ENCODE peak calls at places on chromosome 20, in eight cellular contexts. L, V, H, Q, B, A, T and E are unnamed samples.
A peak's percentile ranks its signal among the peaks of the same experiment; 100 is the strongest.

GRCh38 chr20:50283922-50284810 is 93.5 kb downstream of the CEBPB start:
- DNase-seq in L (no peak), V (peak; percentile 24), H (no peak), Q (peak; percentile 87), B (no peak), A (no peak), T (no peak), E (no peak)

GRCh38 chr20:14288341-14289330 is 48.8 kb downstream of the FLRT3 start:
- DNase-seq in L (no peak), V (no peak), H (no peak), Q (no peak), B (no peak), A (no peak), T (no peak), E (no peak)

GRCh38 chr20:33862709-33863403 is 51.7 kb downstream of the CHMP4B start:
- DNase-seq in L (peak; percentile 57), V (peak; percentile 18), H (peak; percentile 69), Q (no peak), B (no peak), A (peak; percentile 71), T (peak; percentile 47), E (peak; percentile 32)

GRCh38 chr20:2349801-2350200 is 30.9 kb upstream of the TGM6 start:
- DNase-seq in L (no peak), V (no peak), H (no peak), Q (no peak), B (no peak), A (no peak), T (no peak), E (no peak)

GRCh38 chr20:48448601-48449384 is 379.0 kb downstream of the PREX1 start:
- DNase-seq in L (no peak), V (no peak), H (no peak), Q (no peak), B (no peak), A (no peak), T (no peak), E (no peak)

GRCh38 chr20:43863330-43863729 is 51.3 kb upstream of the TOX2 start:
- DNase-seq in L (no peak), V (no peak), H (no peak), Q (no peak), B (no peak), A (no peak), T (no peak), E (no peak)

GRCh38 chr20:36792422-36792821 is 18.9 kb upstream of the DSN1 start:
- DNase-seq in L (no peak), V (peak; percentile 67), H (peak; percentile 19), Q (no peak), B (peak; percentile 69), A (no peak), T (peak; percentile 45), E (peak; percentile 65)

GRCh38 chr20:49620364-49621240 is 52.7 kb upstream of the PTGIS start:
- DNase-seq in L (no peak), V (peak; percentile 26), H (no peak), Q (no peak), B (no peak), A (no peak), T (no peak), E (no peak)

GRCh38 chr20:23180451-23180921 is 94.4 kb upstream of the CD93 start:
- DNase-seq in L (no peak), V (no peak), H (no peak), Q (no peak), B (no peak), A (no peak), T (peak; percentile 90), E (no peak)

GRCh38 chr20:59459586-59459985 is 144.8 kb upstream of the PHACTR3 start:
- DNase-seq in L (no peak), V (no peak), H (no peak), Q (no peak), B (no peak), A (no peak), T (no peak), E (no peak)

GRCh38 chr20:10004900-10005299 is 29.9 kb upstream of the ANKEF1 start:
- DNase-seq in L (no peak), V (no peak), H (no peak), Q (no peak), B (no peak), A (no peak), T (no peak), E (no peak)

GRCh38 chr20:16308754-16309153 is 264.5 kb downstream of the KIF16B start:
- DNase-seq in L (no peak), V (no peak), H (no peak), Q (no peak), B (no peak), A (no peak), T (no peak), E (no peak)

GRCh38 chr20:9360427-9360826 is 154.0 kb upstream of the LAMP5 start:
- DNase-seq in L (no peak), V (no peak), H (no peak), Q (no peak), B (no peak), A (no peak), T (no peak), E (no peak)

GRCh38 chr20:11301699-11302098 is 616.0 kb upstream of the BTBD3 start:
- DNase-seq in L (no peak), V (no peak), H (no peak), Q (no peak), B (no peak), A (no peak), T (no peak), E (no peak)

GRCh38 chr20:48791666-48792071 is 36.1 kb downstream of the PREX1 start:
- DNase-seq in L (no peak), V (no peak), H (no peak), Q (peak; percentile 81), B (no peak), A (no peak), T (no peak), E (no peak)

GRCh38 chr20:64152906-64153305 is 11.3 kb upstream of the MYT1 start:
- DNase-seq in L (no peak), V (no peak), H (no peak), Q (no peak), B (no peak), A (no peak), T (no peak), E (peak; percentile 71)

GRCh38 chr20:10922941-10923340 is 249.1 kb upstream of the JAG1 start:
- DNase-seq in L (no peak), V (no peak), H (no peak), Q (no peak), B (no peak), A (no peak), T (no peak), E (no peak)

GRCh38 chr20:51444922-51445438 is 97.5 kb downstream of the NFATC2 start:
- DNase-seq in L (no peak), V (no peak), H (no peak), Q (no peak), B (no peak), A (no peak), T (no peak), E (no peak)

GRCh38 chr20:51452091-51452613 is 90.4 kb downstream of the NFATC2 start:
- DNase-seq in L (no peak), V (no peak), H (no peak), Q (no peak), B (no peak), A (no peak), T (no peak), E (no peak)

GRCh38 chr20:41580384-41580783 is 37.8 kb downstream of the CHD6 start:
- DNase-seq in L (no peak), V (no peak), H (no peak), Q (no peak), B (no peak), A (no peak), T (no peak), E (no peak)

GRCh38 chr20:63103402-63104311 is 96.9 kb upstream of the BHLHE23 start:
- DNase-seq in L (no peak), V (no peak), H (no peak), Q (no peak), B (no peak), A (peak; percentile 29), T (no peak), E (no peak)

GRCh38 chr20:38870733-38871559 is 55.3 kb upstream of the FAM83D start:
- DNase-seq in L (peak; percentile 56), V (no peak), H (no peak), Q (no peak), B (no peak), A (no peak), T (peak; percentile 16), E (no peak)

GRCh38 chr20:38303908-38304379 is at the start of gene BPI:
- DNase-seq in L (no peak), V (peak; percentile 95), H (no peak), Q (no peak), B (no peak), A (no peak), T (no peak), E (no peak)